ENCODE peak calls at places on chromosome 21, in seven cellular contexts. One of them, this sample, is unnamed.

GRCh38 chr21:26169611-26170470 is 729 bp downstream of the APP start:
- DNase-seq in suprapubic skin: peak
- DNase-seq in spleen: peak
- DNase-seq in body of pancreas: peak
- DNase-seq in stomach: peak
- DNase-seq in H54: peak
- DNase-seq in thyroid gland: peak
- DNase-seq in this sample: peak

GRCh38 chr21:38948981-38949380 is 143.3 kb downstream of the ETS2 start:
- DNase-seq in suprapubic skin: no peak
- DNase-seq in spleen: peak
- DNase-seq in body of pancreas: no peak
- DNase-seq in stomach: no peak
- DNase-seq in H54: no peak
- DNase-seq in thyroid gland: no peak
- DNase-seq in this sample: no peak

GRCh38 chr21:29654855-29655254 is 284.9 kb downstream of the GRIK1 start:
- DNase-seq in suprapubic skin: no peak
- DNase-seq in spleen: no peak
- DNase-seq in body of pancreas: no peak
- DNase-seq in stomach: no peak
- DNase-seq in H54: no peak
- DNase-seq in thyroid gland: no peak
- DNase-seq in this sample: no peak

GRCh38 chr21:46084041-46084561 is 13.8 kb upstream of the COL6A2 start:
- DNase-seq in suprapubic skin: no peak
- DNase-seq in spleen: peak
- DNase-seq in body of pancreas: no peak
- DNase-seq in stomach: no peak
- DNase-seq in H54: no peak
- DNase-seq in thyroid gland: no peak
- DNase-seq in this sample: no peak

GRCh38 chr21:25639167-25639921 is at the start of gene JAM2:
- DNase-seq in suprapubic skin: peak
- DNase-seq in spleen: peak
- DNase-seq in body of pancreas: peak
- DNase-seq in stomach: no peak
- DNase-seq in H54: peak
- DNase-seq in thyroid gland: peak
- DNase-seq in this sample: peak

GRCh38 chr21:36183144-36183795 is 26.6 kb downstream of the DOP1B start:
- DNase-seq in suprapubic skin: no peak
- DNase-seq in spleen: peak
- DNase-seq in body of pancreas: no peak
- DNase-seq in stomach: no peak
- DNase-seq in H54: no peak
- DNase-seq in thyroid gland: no peak
- DNase-seq in this sample: no peak

GRCh38 chr21:38662224-38662568 is 143.5 kb upstream of the ETS2 start:
- DNase-seq in suprapubic skin: no peak
- DNase-seq in spleen: no peak
- DNase-seq in body of pancreas: no peak
- DNase-seq in stomach: no peak
- DNase-seq in H54: no peak
- DNase-seq in thyroid gland: no peak
- DNase-seq in this sample: no peak

GRCh38 chr21:27647401-27647800 is 680.5 kb upstream of the ADAMTS5 start:
- DNase-seq in suprapubic skin: no peak
- DNase-seq in spleen: no peak
- DNase-seq in body of pancreas: no peak
- DNase-seq in stomach: no peak
- DNase-seq in H54: no peak
- DNase-seq in thyroid gland: no peak
- DNase-seq in this sample: no peak

GRCh38 chr21:44708213-44708865 is 3.0 kb downstream of the TSPEAR start:
- DNase-seq in suprapubic skin: peak
- DNase-seq in spleen: peak
- DNase-seq in body of pancreas: no peak
- DNase-seq in stomach: peak
- DNase-seq in H54: no peak
- DNase-seq in thyroid gland: peak
- DNase-seq in this sample: no peak

GRCh38 chr21:45709696-45710268 is 66.3 kb downstream of the PCBP3 start:
- DNase-seq in suprapubic skin: no peak
- DNase-seq in spleen: no peak
- DNase-seq in body of pancreas: no peak
- DNase-seq in stomach: no peak
- DNase-seq in H54: no peak
- DNase-seq in thyroid gland: no peak
- DNase-seq in this sample: no peak

GRCh38 chr21:37710555-37711293 is 205.5 kb downstream of the KCNJ6 start:
- DNase-seq in suprapubic skin: no peak
- DNase-seq in spleen: no peak
- DNase-seq in body of pancreas: no peak
- DNase-seq in stomach: no peak
- DNase-seq in H54: no peak
- DNase-seq in thyroid gland: no peak
- DNase-seq in this sample: no peak

GRCh38 chr21:41367598-41368360 is 6.0 kb downstream of the MX2 start:
- DNase-seq in suprapubic skin: peak
- DNase-seq in spleen: peak
- DNase-seq in body of pancreas: no peak
- DNase-seq in stomach: no peak
- DNase-seq in H54: no peak
- DNase-seq in thyroid gland: no peak
- DNase-seq in this sample: no peak

DNA sequence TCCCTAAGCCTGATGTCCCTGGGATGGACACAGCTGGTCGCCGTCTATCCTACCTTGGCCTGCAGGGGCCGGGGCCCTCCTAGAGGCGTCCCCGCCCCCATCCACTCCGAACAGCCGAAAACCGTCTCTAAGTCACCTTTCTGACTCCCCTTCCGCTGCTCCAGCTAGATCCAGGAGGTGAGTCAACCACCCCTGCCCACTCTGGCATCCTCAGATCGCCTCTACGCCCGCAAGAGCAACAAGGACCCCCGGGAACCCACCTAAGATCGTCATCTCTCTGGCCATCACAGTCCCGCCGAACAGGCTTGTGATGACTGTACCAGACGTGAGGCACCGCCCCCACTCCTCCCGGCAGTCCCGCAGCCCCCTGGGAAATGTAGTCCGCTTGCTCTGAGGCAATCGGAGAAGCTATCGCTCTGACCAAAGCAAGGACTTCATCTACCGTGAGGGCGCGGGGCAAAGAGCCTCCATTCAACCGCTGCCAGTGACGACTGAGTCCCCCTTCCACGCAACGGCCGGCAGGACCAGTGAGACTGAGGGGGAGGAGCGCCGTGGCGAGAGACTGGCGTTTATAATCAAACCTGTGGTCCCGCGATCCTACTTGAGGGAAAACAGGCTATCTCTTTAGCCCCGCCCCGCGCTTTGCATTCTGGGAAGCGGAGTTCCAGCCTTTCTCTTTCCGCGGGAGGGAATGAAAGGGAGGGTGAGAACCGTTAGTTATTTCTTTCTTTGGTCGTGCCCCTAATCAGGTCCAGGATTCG is at the start of gene HSPA13:
- DNase-seq in suprapubic skin: peak
- DNase-seq in spleen: peak
- DNase-seq in body of pancreas: peak
- DNase-seq in stomach: peak
- DNase-seq in H54: peak
- DNase-seq in thyroid gland: peak
- DNase-seq in this sample: peak
- TF ChIP-seq POLR2A in suprapubic skin: no peak
- TF ChIP-seq POLR2A in spleen: peak
- TF ChIP-seq POLR2A in body of pancreas: peak
- TF ChIP-seq POLR2A in stomach: no peak
- TF ChIP-seq POLR2A in H54: peak
- TF ChIP-seq POLR2A in thyroid gland: peak
- TF ChIP-seq POLR2A in this sample: peak

DNA sequence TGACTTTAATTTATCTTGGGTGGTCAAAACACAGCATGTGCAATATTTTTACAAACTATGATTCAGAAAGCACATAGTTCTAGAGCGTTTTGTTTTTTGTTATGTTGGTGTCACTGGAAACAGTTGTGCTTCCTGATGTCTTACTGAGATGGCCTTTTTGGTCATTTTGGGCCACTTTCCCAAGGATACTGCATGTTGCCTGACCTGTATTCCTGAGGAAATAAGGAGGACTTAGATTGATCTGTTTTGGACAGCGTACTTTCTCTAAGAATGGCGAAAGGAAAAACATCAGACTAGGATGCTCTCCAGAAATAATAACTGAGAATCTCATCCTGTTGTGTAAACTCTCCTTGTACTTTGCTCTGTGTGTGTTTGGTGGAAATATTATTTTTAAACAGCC is 451.2 kb downstream of the USP25 start:
- DNase-seq in suprapubic skin: no peak
- DNase-seq in spleen: no peak
- DNase-seq in body of pancreas: no peak
- DNase-seq in stomach: no peak
- DNase-seq in H54: no peak
- DNase-seq in thyroid gland: no peak
- DNase-seq in this sample: no peak
- TF ChIP-seq POLR2A in suprapubic skin: no peak
- TF ChIP-seq POLR2A in spleen: no peak
- TF ChIP-seq POLR2A in body of pancreas: no peak
- TF ChIP-seq POLR2A in stomach: no peak
- TF ChIP-seq POLR2A in H54: no peak
- TF ChIP-seq POLR2A in thyroid gland: no peak
- TF ChIP-seq POLR2A in this sample: no peak

GRCh38 chr21:42850463-42850862 is 28.9 kb downstream of the WDR4 start:
- DNase-seq in suprapubic skin: no peak
- DNase-seq in spleen: no peak
- DNase-seq in body of pancreas: no peak
- DNase-seq in stomach: no peak
- DNase-seq in H54: no peak
- DNase-seq in thyroid gland: no peak
- DNase-seq in this sample: no peak
- TF ChIP-seq POLR2A in suprapubic skin: no peak
- TF ChIP-seq POLR2A in spleen: no peak
- TF ChIP-seq POLR2A in body of pancreas: no peak
- TF ChIP-seq POLR2A in stomach: no peak
- TF ChIP-seq POLR2A in H54: no peak
- TF ChIP-seq POLR2A in thyroid gland: no peak
- TF ChIP-seq POLR2A in this sample: no peak

GRCh38 chr21:42973309-42973990 is 912 bp upstream of the PKNOX1 start:
- DNase-seq in suprapubic skin: no peak
- DNase-seq in spleen: peak
- DNase-seq in body of pancreas: peak
- DNase-seq in stomach: no peak
- DNase-seq in H54: no peak
- DNase-seq in thyroid gland: no peak
- DNase-seq in this sample: peak
- TF ChIP-seq POLR2A in suprapubic skin: no peak
- TF ChIP-seq POLR2A in spleen: no peak
- TF ChIP-seq POLR2A in body of pancreas: no peak
- TF ChIP-seq POLR2A in stomach: no peak
- TF ChIP-seq POLR2A in H54: no peak
- TF ChIP-seq POLR2A in thyroid gland: peak
- TF ChIP-seq POLR2A in this sample: no peak

This sample was measured in prostate gland.